ENCODE peak calls at places on chromosomes 4 and X, in nine cellular contexts. L is SW480; X is cardiac muscle cell; D is IMR-90; G is cardiac fibroblast; F is stimulated activated CD4-positive, alpha-beta T cell treated with anti-CD3 and anti-CD28 coated beads, Interleukin-4, amount 100 ng/mL, for 4 hours; V is GM12892; P is GM04504; J is AML-193. M is an unnamed sample.

GRCh38 chrX:42597481-42597880 is 180.5 kb downstream of the PPP1R2C start:
- DNase-seq in L (no peak), X (no peak), D (no peak), G (no peak), F (no peak), V (no peak), P (no peak), J (no peak), M (no peak)

GRCh38 chr4:184688447-184688846 is 38.9 kb downstream of the PRIMPOL start:
- DNase-seq in L (peak), X (no peak), D (peak), G (peak), F (no peak), V (no peak), P (peak), J (no peak), M (no peak)

GRCh38 chrX:56797966-56798711 is 69.1 kb downstream of the NBDY start:
- DNase-seq in L (no peak), X (no peak), D (no peak), G (peak), F (no peak), V (no peak), P (no peak), J (no peak), M (no peak)

GRCh38 chr4:141851246-141851891 is 215.0 kb downstream of the IL15 start:
- DNase-seq in L (no peak), X (no peak), D (peak), G (no peak), F (no peak), V (no peak), P (no peak), J (no peak), M (no peak)

GRCh38 chr4:25861951-25862410 is 807 bp downstream of the SEL1L3 start:
- DNase-seq in L (peak), X (peak), D (peak), G (peak), F (no peak), V (no peak), P (no peak), J (no peak), M (peak)

GRCh38 chr4:74933562-74934015 is 673 bp downstream of the PARM1 start:
- DNase-seq in L (no peak), X (peak), D (no peak), G (no peak), F (no peak), V (peak), P (no peak), J (no peak), M (no peak)

GRCh38 chrX:131861088-131861787 is 161.9 kb upstream of the STK26 start:
- DNase-seq in L (no peak), X (no peak), D (no peak), G (no peak), F (no peak), V (no peak), P (no peak), J (no peak), M (no peak)

GRCh38 chr4:163755013-163755412 is 260.5 kb downstream of the TMA16 start:
- DNase-seq in L (peak), X (no peak), D (peak), G (no peak), F (no peak), V (no peak), P (no peak), J (peak), M (peak)